ENCODE peak calls at places on chromosomes 12 and 14, in nine cellular contexts. D, W, B, L, H, G, C, E and X are unnamed samples.

GRCh38 chr14:34872822-34873590 is 2.2 kb downstream of the BAZ1A start:
- DNase-seq in G (peak; percentile 5), L (no peak), W (peak; percentile 73), C (no peak), B (peak; percentile 2), E (no peak), H (peak; percentile 34), D (peak; percentile 35), X (no peak)

GRCh38 chr12:6639151-6639773 is 3.5 kb upstream of the LPAR5 start:
- DNase-seq in D (no peak), G (no peak), C (no peak), H (no peak), B (no peak), E (peak; percentile 18), L (no peak), W (no peak), X (no peak)

GRCh38 chr12:20701106-20701505 is 6.0 kb downstream of the SLCO1C1 start:
- DNase-seq in B (no peak), G (no peak), E (no peak), W (no peak), D (no peak), C (no peak), H (no peak), L (no peak), X (no peak)

GRCh38 chr12:132131952-132132351 is 12.2 kb downstream of the DDX51 start:
- DNase-seq in B (no peak), C (no peak), H (no peak), W (no peak), D (no peak), L (no peak), E (peak; percentile 21), G (no peak), X (no peak)

GRCh38 chr12:18432211-18432610 is 170.9 kb downstream of the PIK3C2G start:
- DNase-seq in C (no peak), E (no peak), H (no peak), W (no peak), L (no peak), D (no peak), G (no peak), B (no peak), X (no peak)

GRCh38 chr12:10853746-10854145 is 4.5 kb upstream of the PRR4 start:
- DNase-seq in L (no peak), D (no peak), C (no peak), W (no peak), E (no peak), G (no peak), B (no peak), H (no peak), X (no peak)

GRCh38 chr14:100755649-100756048 is 29.0 kb downstream of the DLK1 start:
- DNase-seq in B (no peak), G (no peak), E (no peak), H (no peak), C (no peak), W (peak; percentile 26), L (no peak), D (no peak), X (no peak)

GRCh38 chr14:45990252-45990651 is 661.3 kb downstream of the RPL10L start:
- DNase-seq in W (peak; percentile 9), C (no peak), H (no peak), G (no peak), L (no peak), E (no peak), D (no peak), B (no peak), X (no peak)

GRCh38 chr12:28021704-28022103 is 49.2 kb upstream of the PTHLH start:
- DNase-seq in C (no peak), B (no peak), W (peak; percentile 27), D (no peak), L (no peak), G (no peak), E (no peak), H (no peak), X (no peak)

GRCh38 chr14:103763730-103764488 is 48.3 kb downstream of the ZFYVE21 start:
- DNase-seq in B (no peak), D (no peak), C (no peak), G (no peak), H (no peak), W (no peak), E (no peak), L (no peak), X (no peak)

GRCh38 chr12:114710151-114710550 is 26.2 kb upstream of the TBX3 start:
- DNase-seq in B (no peak), G (peak; percentile 46), D (no peak), H (no peak), C (no peak), L (no peak), W (no peak), E (no peak), X (no peak)

GRCh38 chr12:49984476-49984890 is 11.7 kb downstream of the AQP6 start:
- DNase-seq in H (no peak), W (no peak), E (no peak), L (no peak), G (peak; percentile 45), B (no peak), D (no peak), C (no peak), X (no peak)

GRCh38 chr14:96852823-96853422 is 55.7 kb downstream of the VRK1 start:
- DNase-seq in C (no peak), E (no peak), H (no peak), L (no peak), G (peak; percentile 29), W (peak; percentile 64), D (peak; percentile 7), B (no peak), X (no peak)

GRCh38 chr12:109736552-109737108 is 23.0 kb downstream of the FAM222A start:
- DNase-seq in G (peak; percentile 96), W (no peak), B (no peak), C (peak; percentile 37), H (no peak), L (peak; percentile 42), E (peak; percentile 30), D (peak; percentile 51), X (no peak)